ENCODE peak calls at places on chromosome 4, in ten cellular contexts. U is NCI-H1930; O is posterior cingulate gyrus; P is stimulated activated CD8-positive, alpha-beta memory T cell treated with anti-CD3 and anti-CD28 coated beads, Interleukin-4, amount 100 ng/mL, for 24 hours; J is GM12865; L is hepatocyte; Y is CD4-positive, alpha-beta T cell; K is right lobe of liver; W is activated T-cell treated with anti-CD3 and anti-CD28 coated beads for 1 hour; T is naive thymus-derived CD4-positive, alpha-beta T cell. B is an unnamed sample.

GRCh38 chr4:175531405-175532091 is 280.5 kb downstream of the GPM6A start:
- DNase-seq in O (no peak), L (no peak), T (no peak), U (no peak), W (no peak), J (no peak), K (no peak), P (no peak), Y (no peak), B (no peak)

GRCh38 chr4:66640216-66640615 is 905.1 kb downstream of the CENPC start:
- DNase-seq in U (no peak), P (no peak), K (no peak), L (no peak), J (no peak), T (no peak), Y (no peak), O (no peak), W (no peak), B (no peak)

GRCh38 chr4:16289872-16290554 is 63.7 kb upstream of the TAPT1 start:
- DNase-seq in L (peak; percentile 51), Y (no peak), J (peak; percentile 28), U (no peak), P (no peak), W (no peak), O (no peak), T (peak; percentile 8), K (no peak), B (no peak)

GRCh38 chr4:64713256-64713840 is 304.1 kb upstream of the TECRL start:
- DNase-seq in P (no peak), K (no peak), T (no peak), O (no peak), Y (no peak), U (peak; percentile 20), L (peak; percentile 37), J (peak; percentile 42), W (no peak), B (no peak)

GRCh38 chr4:7192252-7193039 is at the start of gene SORCS2:
- DNase-seq in W (peak; percentile 11), O (peak; percentile 64), K (peak; percentile 67), U (no peak), P (peak; percentile 33), Y (peak; percentile 8), L (peak; percentile 91), J (peak; percentile 47), T (peak; percentile 25), B (peak; percentile 55)

GRCh38 chr4:59553063-59553738 is 1646.9 kb upstream of the ADGRL3 start:
- DNase-seq in U (no peak), J (peak; percentile 79), Y (no peak), W (no peak), P (no peak), T (no peak), O (no peak), L (no peak), K (no peak), B (no peak)

GRCh38 chr4:177519481-177520270 is 77.4 kb upstream of the AGA start:
- DNase-seq in T (no peak), O (no peak), K (no peak), Y (no peak), L (no peak), U (no peak), W (no peak), P (no peak), J (no peak), B (no peak)

GRCh38 chr4:173121044-173121685 is 47.4 kb upstream of the GALNT7 start:
- DNase-seq in O (no peak), U (no peak), L (peak; percentile 44), P (no peak), W (no peak), K (no peak), Y (no peak), T (no peak), J (peak; percentile 62), B (no peak)

GRCh38 chr4:188139671-188140070 is 430 bp downstream of the TRIML1 start:
- DNase-seq in U (no peak), L (no peak), P (no peak), T (no peak), J (no peak), Y (no peak), O (no peak), K (no peak), W (no peak), B (no peak)

GRCh38 chr4:38207110-38207457 is 246.9 kb downstream of the PTTG2 start:
- DNase-seq in Y (no peak), W (no peak), P (no peak), L (no peak), U (no peak), T (no peak), J (no peak), O (no peak), K (no peak), B (no peak)

GRCh38 chr4:175934492-175934891 is 122.4 kb upstream of the GPM6A start:
- DNase-seq in Y (no peak), L (no peak), T (no peak), U (no peak), K (no peak), P (no peak), W (no peak), O (no peak), J (no peak), B (no peak)

GRCh38 chr4:32824321-32824720 is 2104.2 kb downstream of the PCDH7 start:
- DNase-seq in U (no peak), Y (no peak), W (no peak), J (no peak), O (no peak), P (no peak), L (no peak), K (no peak), T (no peak), B (no peak)

GRCh38 chr4:86031927-86032326 is 327.9 kb downstream of the MAPK10 start:
- DNase-seq in J (no peak), U (no peak), P (no peak), Y (no peak), W (no peak), K (no peak), T (no peak), L (no peak), O (no peak), B (no peak)

GRCh38 chr4:55617587-55618197 is 18.4 kb downstream of the NMU start:
- DNase-seq in O (no peak), P (no peak), J (peak; percentile 63), U (no peak), T (no peak), Y (no peak), W (no peak), K (no peak), L (no peak), B (no peak)

GRCh38 chr4:3405176-3405575 is 36.6 kb upstream of the HGFAC start:
- DNase-seq in W (no peak), J (no peak), U (no peak), Y (no peak), O (no peak), L (no peak), K (peak; percentile 26), T (no peak), P (no peak), B (no peak)

GRCh38 chr4:7936963-7937362 is 2.7 kb downstream of the AFAP1 start:
- DNase-seq in K (no peak), T (no peak), W (no peak), O (no peak), Y (no peak), L (no peak), J (no peak), U (no peak), P (no peak), B (no peak)

GRCh38 chr4:121070696-121071639 is 1.4 kb downstream of the NDNF start:
- DNase-seq in P (no peak), Y (no peak), J (no peak), W (no peak), T (peak; percentile 27), K (peak; percentile 46), U (no peak), O (no peak), L (peak; percentile 66), B (no peak)

GRCh38 chr4:154720123-154720522 is 23.7 kb upstream of the LRAT start:
- DNase-seq in O (no peak), T (no peak), K (no peak), U (no peak), P (no peak), J (no peak), L (no peak), W (no peak), Y (no peak), B (no peak)

GRCh38 chr4:156475322-156475721 is 496.3 kb downstream of the PDGFC start:
- DNase-seq in P (no peak), Y (no peak), L (peak; percentile 40), J (peak; percentile 21), W (no peak), T (no peak), K (no peak), O (no peak), U (no peak), B (peak; percentile 3)

GRCh38 chr4:108396900-108397299 is 223.5 kb upstream of the RPL34 start:
- DNase-seq in L (no peak), K (no peak), W (no peak), Y (no peak), J (no peak), O (no peak), U (no peak), P (no peak), T (no peak), B (no peak)

GRCh38 chr4:110492522-110492921 is 16.6 kb downstream of the ENPEP start:
- DNase-seq in J (no peak), K (no peak), L (no peak), P (no peak), W (no peak), U (no peak), T (no peak), O (no peak), Y (no peak), B (no peak)

GRCh38 chr4:23504094-23504493 is 385.8 kb downstream of the PPARGC1A start:
- DNase-seq in T (no peak), Y (no peak), L (no peak), O (no peak), U (peak; percentile 52), W (no peak), J (no peak), P (no peak), K (no peak), B (no peak)

GRCh38 chr4:110619401-110620247 is 3.3 kb downstream of the PITX2 start:
- DNase-seq in O (no peak), K (no peak), T (no peak), L (no peak), U (no peak), W (no peak), J (no peak), Y (no peak), P (no peak), B (no peak)

GRCh38 chr4:7186081-7186480 is 6.3 kb upstream of the SORCS2 start:
- DNase-seq in P (no peak), W (no peak), L (peak; percentile 44), Y (no peak), U (no peak), J (no peak), K (peak; percentile 46), O (no peak), T (no peak), B (no peak)

GRCh38 chr4:55178226-55179005 is 53.0 kb upstream of the KDR start:
- DNase-seq in W (no peak), Y (no peak), J (no peak), P (no peak), O (no peak), U (no peak), T (no peak), L (no peak), K (no peak), B (no peak)

GRCh38 chr4:109820563-109820962 is 5.0 kb downstream of the GAR1 start:
- DNase-seq in W (no peak), L (no peak), K (no peak), J (no peak), Y (no peak), P (no peak), T (no peak), O (no peak), U (no peak), B (no peak)

GRCh38 chr4:147060171-147060931 is 114.7 kb upstream of the TTC29 start:
- DNase-seq in K (no peak), J (no peak), Y (no peak), O (no peak), L (no peak), U (no peak), W (no peak), P (no peak), T (no peak), B (no peak)

GRCh38 chr4:142846729-142847606 is 867 bp upstream of the INPP4B start:
- DNase-seq in T (peak; percentile 79), Y (peak; percentile 66), L (peak; percentile 72), W (peak; percentile 63), K (peak; percentile 45), J (peak; percentile 42), O (peak; percentile 28), P (peak; percentile 39), U (peak; percentile 32), B (peak; percentile 19)